ENCODE peak calls at places on chromosomes 5 and 9, in four cellular contexts. X is neural progenitor cell, W is pancreas, D is upper lobe of right lung. A is an unnamed sample.

GRCh38 chr9:88651682-88652633 is 117.0 kb downstream of the NXNL2 start:
- DNase-seq in X (no peak), W (peak; percentile 41), D (no peak), A (no peak)

GRCh38 chr5:109630109-109630508 is 59.6 kb upstream of the MAN2A1 start:
- DNase-seq in X (peak; percentile 42), D (no peak), W (no peak), A (no peak)

GRCh38 chr9:71544464-71544863 is 223.8 kb downstream of the CEMIP2 start:
- DNase-seq in W (no peak), X (no peak), D (no peak), A (no peak)

GRCh38 chr9:124377985-124378384 is 37.3 kb downstream of the PSMB7 start:
- DNase-seq in W (no peak), X (no peak), D (no peak), A (no peak)

GRCh38 chr5:163504091-163504931 is 1.1 kb upstream of the MAT2B start:
- DNase-seq in D (no peak), W (peak; percentile 35), X (peak; percentile 55), A (peak; percentile 23)

GRCh38 chr5:2352101-2352861 is 399.2 kb downstream of the IRX2 start:
- DNase-seq in W (no peak), D (no peak), X (no peak), A (no peak)

GRCh38 chr5:1801954-1802295 is 718 bp downstream of the NDUFS6 start:
- DNase-seq in D (no peak), W (no peak), X (peak; percentile 51), A (no peak)

GRCh38 chr9:89359018-89359417 is 40.7 kb downstream of the SECISBP2 start:
- DNase-seq in D (no peak), W (no peak), X (peak; percentile 40), A (no peak)

GRCh38 chr5:102796481-102796880 is 41.4 kb downstream of the PAM start:
- DNase-seq in W (no peak), X (no peak), D (no peak), A (no peak)

GRCh38 chr5:173707392-173707791 is 90.9 kb upstream of the BOD1 start:
- DNase-seq in X (no peak), W (peak; percentile 50), D (peak; percentile 43), A (no peak)

GRCh38 chr9:115133649-115134048 is 15.7 kb upstream of the TNC start:
- DNase-seq in D (no peak), W (no peak), X (no peak), A (no peak)

GRCh38 chr5:13536921-13537320 is 407.6 kb downstream of the DNAH5 start:
- DNase-seq in W (no peak), D (no peak), X (no peak), A (no peak)

GRCh38 chr5:134540747-134541733 is 15.6 kb downstream of the JADE2 start:
- DNase-seq in X (no peak), D (no peak), W (no peak), A (no peak)

GRCh38 chr5:61519728-61520277 is 187.7 kb downstream of the ZSWIM6 start:
- DNase-seq in W (no peak), X (no peak), D (no peak), A (no peak)

GRCh38 chr5:89037090-89037489 is 154.1 kb upstream of the MEF2C start:
- DNase-seq in X (no peak), W (no peak), D (no peak), A (no peak)

GRCh38 chr9:81602887-81603680 is 86.3 kb downstream of the TLE1 start:
- DNase-seq in D (no peak), W (no peak), X (no peak), A (no peak)

GRCh38 chr9:81608289-81608657 is 81.1 kb downstream of the TLE1 start:
- DNase-seq in D (no peak), X (no peak), W (no peak), A (no peak)

GRCh38 chr9:81607593-81608288 is 81.6 kb downstream of the TLE1 start:
- DNase-seq in W (no peak), D (no peak), X (no peak), A (no peak)

GRCh38 chr9:81604306-81605153 is 84.8 kb downstream of the TLE1 start:
- DNase-seq in D (no peak), W (no peak), X (no peak), A (no peak)

GRCh38 chr9:81605154-81605670 is 84.1 kb downstream of the TLE1 start:
- DNase-seq in X (no peak), D (no peak), W (no peak), A (no peak)
- H3K27me3 ChIP-seq in X (no peaks in the 10 kb centered on the region), D (no peaks in the 10 kb centered on the region), W (no peaks in the 10 kb centered on the region), A (no peaks in the 10 kb centered on the region)

GRCh38 chr5:59098743-59099142 is 515.9 kb downstream of the RAB3C start:
- DNase-seq in W (no peak), X (no peak), D (no peak), A (no peak)
- H3K4me3 ChIP-seq in W (no peak overlapping the region), X (no peak overlapping the region), D (no peak overlapping the region), A (no peak overlapping the region)

GRCh38 chr5:73352789-73353188 is 95.8 kb downstream of the FOXD1 start:
- DNase-seq in D (no peak), X (no peak), W (no peak), A (no peak)
- H3K27me3 ChIP-seq in D (peaks cover 25% of the 10 kb centered on the region), X (no peaks in the 10 kb centered on the region), W (no peaks in the 10 kb centered on the region), A (no peaks in the 10 kb centered on the region)

DNA sequence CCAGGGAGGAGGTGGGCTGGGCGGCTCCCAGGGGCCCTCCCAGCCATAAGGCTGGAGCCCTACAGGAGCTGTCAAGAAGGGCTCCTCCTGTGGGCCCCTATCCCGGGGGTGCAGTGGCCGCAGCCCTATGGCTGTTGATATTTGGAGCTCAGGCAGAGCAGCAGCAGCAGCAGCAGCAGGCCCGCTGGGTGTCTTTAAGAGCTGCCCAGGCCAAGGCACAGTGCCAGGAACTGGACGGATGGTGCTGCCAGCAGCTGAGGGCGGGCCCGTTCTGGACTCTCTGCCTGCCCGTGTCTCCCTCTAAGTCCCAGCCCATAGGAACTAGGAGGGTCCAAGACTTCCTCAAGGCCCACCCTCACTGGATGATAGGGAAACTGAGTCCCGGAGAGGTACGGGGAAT is 3.6 kb downstream of the AK1 start:
- DNase-seq in D (peak; percentile 86), W (peak; percentile 77), X (no peak), A (no peak)
- H3K4me3 ChIP-seq in D (no peak overlapping the region), W (no peak overlapping the region), X (no peak overlapping the region), A (no peak overlapping the region)

DNA sequence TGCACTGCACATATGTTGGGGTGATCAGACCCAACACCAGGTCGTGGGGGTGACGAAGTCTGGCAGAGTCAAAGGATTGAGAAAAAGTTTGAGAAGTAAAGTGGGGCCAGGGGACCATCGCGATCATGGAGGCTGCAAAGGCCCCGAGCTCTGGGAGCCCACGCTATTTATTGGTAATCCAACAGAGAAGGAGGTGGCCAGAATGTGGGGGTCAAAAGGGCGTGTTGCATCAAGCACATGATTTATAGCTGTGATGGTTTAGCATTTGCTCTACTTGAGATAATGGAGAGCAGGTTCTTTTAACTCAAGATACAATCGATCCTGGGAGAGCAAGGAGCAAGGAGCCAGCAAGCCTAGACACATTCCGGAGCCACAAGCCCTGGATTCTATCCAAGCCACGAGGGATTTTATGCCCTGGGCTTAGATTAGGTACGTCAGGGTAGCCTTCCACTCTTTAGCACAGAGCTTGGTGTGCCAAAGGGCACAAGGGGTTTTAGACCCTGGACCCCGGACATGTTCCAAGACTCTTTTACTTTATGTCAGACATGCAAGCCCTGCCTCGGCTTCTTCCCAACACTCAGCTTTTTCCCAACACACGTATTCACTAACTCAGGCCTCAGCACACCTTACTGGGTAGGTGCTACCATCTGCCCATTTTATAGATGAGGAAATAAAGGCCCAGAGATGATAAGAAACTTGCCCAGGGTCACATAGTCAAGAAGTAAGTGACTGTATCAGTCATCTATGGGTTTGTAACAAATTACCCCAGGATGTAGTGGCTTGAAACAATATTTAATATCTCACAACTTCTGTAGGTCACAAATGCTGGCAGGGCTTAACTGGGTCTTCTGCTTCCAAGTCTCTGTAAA is 39.5 kb downstream of the NSUN2 start:
- DNase-seq in X (no peak), W (no peak), D (no peak), A (no peak)
- H3K27me3 ChIP-seq in X (no peaks in the 10 kb centered on the region), W (no peaks in the 10 kb centered on the region), D (no peaks in the 10 kb centered on the region), A (no peaks in the 10 kb centered on the region)